ENCODE peak calls at places on chromosome 17, in four cellular contexts. Y, P, H and Z are unnamed samples.

GRCh38 chr17:49003557-49004511 is 6.6 kb downstream of the IGF2BP1 start:
- DNase-seq in Y (peak), P (no peak), H (no peak), Z (no peak)

GRCh38 chr17:63974594-63975192 is 2.0 kb upstream of the SCN4A start:
- DNase-seq in Y (peak), P (no peak), H (no peak), Z (no peak)

GRCh38 chr17:44947461-44948314 is at the start of gene KIF18B:
- DNase-seq in Y (peak), P (peak), H (peak), Z (peak)

GRCh38 chr17:72466199-72466598 is 345.4 kb downstream of the SOX9 start:
- DNase-seq in Y (peak), P (no peak), H (no peak), Z (no peak)

GRCh38 chr17:29645516-29646051 is 22.9 kb upstream of the CORO6 start:
- DNase-seq in Y (peak), P (no peak), H (no peak), Z (no peak)

GRCh38 chr17:1188812-1189211 is 9.0 kb upstream of the ABR start:
- DNase-seq in Y (peak), P (no peak), H (no peak), Z (no peak)

GRCh38 chr17:78563189-78564145 is 13.7 kb downstream of the DNAH17 start:
- DNase-seq in Y (no peak), P (no peak), H (no peak), Z (no peak)

GRCh38 chr17:77332981-77333685 is 192.4 kb downstream of the SEC14L1 start:
- DNase-seq in Y (peak), P (peak), H (no peak), Z (no peak)